ENCODE peak calls at places on chromosome 17, in four cellular contexts. W is fibroblast of lung, V is lung, B is B cell. X is an unnamed sample.

GRCh38 chr17:10294162-10294561 is 78.6 kb downstream of the MYH13 start:
- DNase-seq in W (no peak), V (no peak), B (no peak), X (no peak)

GRCh38 chr17:10920511-10920910 is 82.6 kb upstream of the PIRT start:
- DNase-seq in V (no peak), B (no peak), W (no peak), X (no peak)

GRCh38 chr17:61002316-61002736 is 324.7 kb downstream of the BCAS3 start:
- DNase-seq in B (peak; percentile 23), W (peak; percentile 89), V (no peak), X (no peak)

GRCh38 chr17:81400154-81400938 is 5.1 kb downstream of the BAHCC1 start:
- DNase-seq in W (peak; percentile 69), B (peak; percentile 26), V (no peak), X (no peak)

GRCh38 chr17:67469208-67469980 is 92.3 kb downstream of the PITPNC1 start:
- DNase-seq in V (no peak), B (no peak), W (no peak), X (no peak)

GRCh38 chr17:78707016-78707415 is 75.1 kb downstream of the CYTH1 start:
- DNase-seq in B (no peak), V (no peak), W (no peak), X (no peak)

GRCh38 chr17:77887464-77888241 is 70.8 kb upstream of the TNRC6C start:
- DNase-seq in V (peak; percentile 80), W (peak; percentile 71), B (peak; percentile 89), X (peak; percentile 64)

GRCh38 chr17:3964203-3965122 is at the start of gene ATP2A3:
- DNase-seq in B (peak; percentile 90), V (no peak), W (no peak), X (no peak)

GRCh38 chr17:42679001-42679491 is 2.3 kb upstream of the PLEKHH3 start:
- DNase-seq in W (peak; percentile 36), V (peak; percentile 66), B (peak; percentile 48), X (no peak)

GRCh38 chr17:80779336-80779735 is 212.3 kb upstream of the CHMP6 start:
- DNase-seq in V (no peak), W (no peak), B (no peak), X (peak; percentile 46)

GRCh38 chr17:58278661-58279015 is 2.1 kb downstream of the MPO start:
- DNase-seq in V (no peak), W (no peak), B (no peak), X (no peak)

GRCh38 chr17:45992904-45993303 is 6.1 kb upstream of the STH start:
- DNase-seq in B (no peak), W (no peak), V (no peak), X (no peak)

GRCh38 chr17:43579570-43580140 is 33.5 kb upstream of the ETV4 start:
- DNase-seq in V (no peak), B (no peak), W (peak; percentile 48), X (no peak)

GRCh38 chr17:74814453-74814852 is 38.3 kb upstream of the NAT9 start:
- DNase-seq in B (no peak), W (no peak), V (no peak), X (no peak)

GRCh38 chr17:48241131-48241591 is 133.6 kb downstream of the SNX11 start:
- DNase-seq in B (no peak), W (peak; percentile 66), V (peak; percentile 37), X (no peak)

GRCh38 chr17:44061446-44061845 is 5.0 kb downstream of the LSM12 start:
- DNase-seq in B (no peak), W (no peak), V (no peak), X (no peak)

GRCh38 chr17:42514867-42515266 is 21.2 kb upstream of the NAGLU start:
- DNase-seq in B (no peak), V (no peak), W (no peak), X (no peak)

GRCh38 chr17:27578718-27579085 is 52.3 kb upstream of the LGALS9 start:
- DNase-seq in B (no peak), W (peak; percentile 43), V (no peak), X (no peak)

GRCh38 chr17:63497708-63498483 is 21.0 kb downstream of the ACE start:
- DNase-seq in W (no peak), B (no peak), V (no peak), X (no peak)
- TF ChIP-seq CTCF in W (peak; percentile 3), B (no peak), V (no peak), X (no peak)

GRCh38 chr17:76540381-76541300 is 797 bp downstream of the PRCD start:
- DNase-seq in W (peak; percentile 95), B (no peak), V (peak; percentile 94), X (peak; percentile 93)
- TF ChIP-seq CTCF in W (peak; percentile 28), B (no peak), V (no peak), X (peak; percentile 26)

DNA sequence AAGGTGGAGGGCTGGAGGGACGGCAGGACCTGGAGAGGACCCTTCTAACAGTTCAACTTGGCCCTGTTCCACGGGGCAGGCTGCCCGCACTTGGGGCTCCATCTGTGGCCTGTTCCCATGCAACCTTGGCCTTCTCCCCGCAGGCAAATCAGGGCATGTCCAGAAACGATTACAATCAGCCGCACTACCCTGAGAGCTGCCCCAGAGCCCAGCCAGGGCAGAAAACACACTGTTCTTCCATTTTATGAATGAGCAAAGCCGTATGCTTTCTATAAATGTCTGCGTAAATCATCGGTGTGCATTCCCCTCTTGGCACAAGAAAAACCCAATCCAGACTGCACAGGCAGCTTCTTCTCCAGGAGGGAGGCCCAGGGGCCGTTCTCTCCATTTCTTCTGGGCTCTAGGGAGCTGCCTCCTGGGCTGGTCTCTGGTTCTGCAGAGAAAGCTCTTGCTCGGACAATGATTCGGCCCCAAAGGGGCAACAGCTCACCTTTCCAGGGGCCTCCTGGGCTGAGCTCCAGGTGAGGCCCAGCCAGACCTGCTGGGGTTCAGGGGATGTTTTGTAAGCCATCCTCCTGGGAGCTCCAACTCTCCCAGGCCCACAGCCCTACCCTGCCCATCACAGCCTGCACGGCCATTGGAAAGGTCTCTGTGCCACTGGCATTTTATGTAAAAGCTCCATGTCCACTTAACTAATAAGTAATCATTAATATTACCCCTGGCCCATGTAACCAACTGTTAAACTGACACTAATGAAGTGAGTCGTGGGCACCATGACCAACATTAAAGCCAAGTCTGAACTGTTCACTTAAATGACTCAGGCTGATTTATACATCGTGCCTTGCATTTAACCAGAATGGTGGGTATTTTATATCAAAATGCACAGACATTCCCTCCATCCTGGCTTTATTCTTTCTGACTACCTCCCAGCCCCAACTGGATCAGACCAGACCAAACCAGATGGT is 229.0 kb downstream of the SOX9 start:
- DNase-seq in W (no peak), V (no peak), B (no peak), X (no peak)
- TF ChIP-seq CTCF in W (no peak), V (no peak), B (no peak), X (no peak)

GRCh38 chr17:38703742-38704644 is 1.1 kb upstream of the MLLT6 start:
- DNase-seq in B (peak; percentile 70), V (peak; percentile 90), W (no peak), X (peak; percentile 91)
- TF ChIP-seq CTCF in B (no peak), V (no peak), W (no peak), X (no peak)

GRCh38 chr17:16438557-16439302 is 23.4 kb downstream of the TRPV2 start:
- DNase-seq in V (peak; percentile 96), W (peak; percentile 100), B (peak; percentile 95), X (peak; percentile 93)
- TF ChIP-seq CTCF in V (no peak), W (no peak), B (no peak), X (no peak)

GRCh38 chr17:7855643-7856080 is 796 bp downstream of the TMEM88 start:
- DNase-seq in W (no peak), V (no peak), B (no peak), X (no peak)

GRCh38 chr17:7854851-7855642 is at the start of gene TMEM88:
- DNase-seq in B (peak; percentile 50), V (no peak), W (no peak), X (peak; percentile 50)

GRCh38 chr17:7857724-7858486 is at the start of gene CYB5D1:
- DNase-seq in W (peak; percentile 97), B (peak; percentile 91), V (peak; percentile 94), X (peak; percentile 94)

GRCh38 chr17:7856840-7857723 is at the start of gene NAA38:
- DNase-seq in B (peak; percentile 95), W (peak; percentile 100), V (peak; percentile 98), X (peak; percentile 98)

DNA sequence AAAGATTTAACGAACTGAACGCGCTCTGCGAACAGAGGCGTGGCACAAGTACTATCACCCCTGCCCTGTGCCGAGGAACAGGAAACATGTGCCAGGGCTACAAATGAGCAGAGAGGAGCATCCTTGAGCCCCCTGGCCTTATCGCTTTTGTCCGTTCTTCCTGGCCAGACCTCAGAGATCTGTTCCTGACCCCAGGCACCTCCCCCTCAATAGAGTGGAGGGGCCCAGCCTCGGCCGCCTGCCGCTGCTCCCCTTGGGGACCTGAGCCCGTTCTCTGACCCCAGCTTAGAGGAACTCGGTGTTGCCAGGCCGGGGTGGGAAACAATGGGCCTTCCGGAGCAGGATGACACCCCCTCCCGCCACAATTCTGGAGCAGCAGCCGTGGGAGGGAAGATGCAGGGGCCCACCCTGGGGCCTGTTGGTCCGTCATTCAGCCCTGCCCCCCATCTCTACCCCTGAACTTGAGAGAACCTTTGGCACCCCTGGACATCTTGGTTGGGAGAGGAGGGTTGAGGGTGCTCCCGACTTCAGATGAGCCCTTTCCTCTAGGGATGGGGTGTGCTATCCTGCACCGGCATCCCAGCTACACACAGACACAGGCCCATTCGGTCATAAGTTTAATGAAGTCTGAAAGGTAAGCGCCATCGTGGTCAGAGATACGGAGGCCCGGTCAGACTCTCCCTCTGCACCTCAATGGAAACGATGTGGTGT is 1.1 kb downstream of the NAA38 start:
- DNase-seq in B (peak; percentile 67), V (no peak), W (peak; percentile 40), X (peak; percentile 41)
- TF ChIP-seq CTCF in B (no peak), V (no peak), W (no peak), X (no peak)

GRCh38 chr17:17783121-17783824 is 53.5 kb downstream of the SREBF1 start:
- DNase-seq in B (peak; percentile 53), V (peak; percentile 64), W (peak; percentile 21), X (no peak)
- TF ChIP-seq CTCF in B (peak; percentile 24), V (no peak), W (no peak), X (no peak)